ENCODE peak calls at places on chromosomes 11 and 22, in ten cellular contexts. U is kidney epithelial cell, W is AG10803, N is neural progenitor cell, K is MM.1S, V is epithelial cell of esophagus, A is tibial artery, L is GM06990, C is bronchial epithelial cell, B is endothelial cell. P is an unnamed sample.

GRCh38 chr11:113458189-113458588 is 17.0 kb downstream of the DRD2 start:
- DNase-seq in U (no peak), W (no peak), N (no peak), K (no peak), V (no peak), A (no peak), L (no peak), C (no peak), B (no peak), P (no peak)

GRCh38 chr11:19018901-19019300 is 41.6 kb downstream of the MRGPRX2 start:
- DNase-seq in U (no peak), W (no peak), N (peak; percentile 68), K (peak; percentile 43), V (peak; percentile 61), A (no peak), L (no peak), C (peak; percentile 33), B (peak; percentile 39), P (no peak)

GRCh38 chr11:31641477-31642062 is 132.0 kb downstream of the ELP4 start:
- DNase-seq in U (no peak), W (peak; percentile 33), N (peak; percentile 74), K (no peak), V (peak; percentile 68), A (no peak), L (no peak), C (peak; percentile 48), B (peak; percentile 53), P (no peak)

GRCh38 chr11:117825538-117826359 is 1.2 kb upstream of the FXYD2 start:
- DNase-seq in U (no peak), W (no peak), N (no peak), K (no peak), V (no peak), A (peak; percentile 55), L (no peak), C (no peak), B (no peak), P (no peak)

GRCh38 chr11:28289444-28289843 is 181.3 kb downstream of the METTL15 start:
- DNase-seq in U (no peak), W (no peak), N (peak; percentile 4), K (no peak), V (no peak), A (no peak), L (no peak), C (no peak), B (no peak), P (no peak)

GRCh38 chr11:23555085-23555484 is 694.8 kb upstream of the CCDC179 start:
- DNase-seq in U (no peak), W (peak; percentile 11), N (no peak), K (no peak), V (no peak), A (no peak), L (no peak), C (peak; percentile 21), B (no peak), P (no peak)

GRCh38 chr11:119056397-119056999 is 507 bp downstream of the HYOU1 start:
- DNase-seq in U (no peak), W (peak; percentile 5), N (peak; percentile 61), K (peak; percentile 80), V (peak; percentile 64), A (no peak), L (peak; percentile 62), C (peak; percentile 47), B (peak; percentile 44), P (no peak)

GRCh38 chr11:35935390-35935789 is 8.5 kb upstream of the LDLRAD3 start:
- DNase-seq in U (no peak), W (no peak), N (no peak), K (no peak), V (no peak), A (no peak), L (no peak), C (no peak), B (no peak), P (no peak)

GRCh38 chr11:63639195-63639832 is 25.1 kb upstream of the PLAAT3 start:
- DNase-seq in U (no peak), W (peak; percentile 64), N (no peak), K (peak; percentile 44), V (no peak), A (no peak), L (no peak), C (peak; percentile 28), B (no peak), P (no peak)
- TF ChIP-seq CTCF in U (peak; percentile 7), W (peak; percentile 52), N (peak; percentile 56), K (peak; percentile 50), V (peak; percentile 12), A (peak; percentile 42), L (peak; percentile 18), C (peak; percentile 17), B (peak; percentile 79), P (peak; percentile 30)

GRCh38 chr22:23142546-23143105 is 836 bp upstream of the RSPH14 start:
- DNase-seq in U (no peak), W (no peak), N (no peak), K (no peak), V (no peak), A (no peak), L (no peak), C (no peak), B (no peak), P (no peak)

GRCh38 chr22:23140385-23140784 is 1.4 kb downstream of the RSPH14 start:
- DNase-seq in U (no peak), W (no peak), N (no peak), K (peak; percentile 32), V (no peak), A (no peak), L (no peak), C (no peak), B (no peak), P (no peak)

GRCh38 chr22:23137468-23137867 is 4.3 kb downstream of the RSPH14 start:
- DNase-seq in U (no peak), W (no peak), N (no peak), K (no peak), V (no peak), A (no peak), L (no peak), C (no peak), B (no peak), P (no peak)

GRCh38 chr22:23137905-23138520 is 3.8 kb downstream of the RSPH14 start:
- DNase-seq in U (no peak), W (no peak), N (no peak), K (peak; percentile 94), V (peak; percentile 47), A (no peak), L (peak; percentile 64), C (peak; percentile 43), B (no peak), P (no peak)

DNA sequence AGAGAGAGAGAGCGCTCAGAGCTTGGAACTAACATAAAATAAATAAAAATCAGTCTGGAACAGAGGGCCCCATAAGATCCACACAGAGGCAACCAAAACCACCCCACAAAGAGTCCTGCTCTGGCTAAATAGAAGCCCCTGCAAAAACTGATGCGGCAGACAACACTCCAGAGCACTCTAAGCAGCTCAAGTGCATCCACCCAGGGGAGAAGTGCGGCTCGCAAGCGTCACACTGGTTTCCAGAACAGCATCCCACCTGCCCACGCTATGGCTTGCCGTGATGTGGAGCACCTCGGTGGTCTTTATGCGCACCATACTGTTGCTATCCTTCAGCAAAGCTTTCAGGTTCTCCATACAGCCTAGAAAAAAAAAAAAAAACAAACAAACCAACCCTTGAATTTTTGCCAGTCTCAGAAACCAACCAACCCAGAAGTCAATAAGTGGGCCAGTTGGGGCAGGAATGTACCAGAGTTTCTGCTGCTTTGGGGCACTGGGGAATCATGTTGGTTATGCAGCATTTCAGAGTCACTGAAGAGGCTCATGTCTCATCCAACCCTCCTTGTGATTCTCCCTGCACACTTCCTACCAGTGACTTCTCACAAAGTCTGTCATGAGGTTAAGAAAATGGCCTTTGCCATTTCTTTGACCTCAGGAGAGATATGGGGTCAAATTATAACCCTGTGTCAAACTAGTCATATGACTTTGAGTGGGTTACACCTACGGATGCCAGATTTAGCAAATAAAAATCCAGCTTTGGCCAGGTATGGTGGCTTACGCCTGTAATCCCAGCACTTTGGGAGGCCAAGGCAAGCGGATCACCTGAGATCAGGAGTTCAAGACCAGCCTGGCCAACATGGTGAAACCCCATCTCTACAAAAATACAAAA is 3.0 kb downstream of the RSPH14 start:
- DNase-seq in U (no peak), W (no peak), N (no peak), K (no peak), V (peak; percentile 76), A (no peak), L (no peak), C (peak; percentile 71), B (no peak), P (no peak)
- TF ChIP-seq CTCF in U (no peak), W (no peak), N (no peak), K (no peak), V (no peak), A (no peak), L (no peak), C (no peak), B (no peak), P (no peak)

DNA sequence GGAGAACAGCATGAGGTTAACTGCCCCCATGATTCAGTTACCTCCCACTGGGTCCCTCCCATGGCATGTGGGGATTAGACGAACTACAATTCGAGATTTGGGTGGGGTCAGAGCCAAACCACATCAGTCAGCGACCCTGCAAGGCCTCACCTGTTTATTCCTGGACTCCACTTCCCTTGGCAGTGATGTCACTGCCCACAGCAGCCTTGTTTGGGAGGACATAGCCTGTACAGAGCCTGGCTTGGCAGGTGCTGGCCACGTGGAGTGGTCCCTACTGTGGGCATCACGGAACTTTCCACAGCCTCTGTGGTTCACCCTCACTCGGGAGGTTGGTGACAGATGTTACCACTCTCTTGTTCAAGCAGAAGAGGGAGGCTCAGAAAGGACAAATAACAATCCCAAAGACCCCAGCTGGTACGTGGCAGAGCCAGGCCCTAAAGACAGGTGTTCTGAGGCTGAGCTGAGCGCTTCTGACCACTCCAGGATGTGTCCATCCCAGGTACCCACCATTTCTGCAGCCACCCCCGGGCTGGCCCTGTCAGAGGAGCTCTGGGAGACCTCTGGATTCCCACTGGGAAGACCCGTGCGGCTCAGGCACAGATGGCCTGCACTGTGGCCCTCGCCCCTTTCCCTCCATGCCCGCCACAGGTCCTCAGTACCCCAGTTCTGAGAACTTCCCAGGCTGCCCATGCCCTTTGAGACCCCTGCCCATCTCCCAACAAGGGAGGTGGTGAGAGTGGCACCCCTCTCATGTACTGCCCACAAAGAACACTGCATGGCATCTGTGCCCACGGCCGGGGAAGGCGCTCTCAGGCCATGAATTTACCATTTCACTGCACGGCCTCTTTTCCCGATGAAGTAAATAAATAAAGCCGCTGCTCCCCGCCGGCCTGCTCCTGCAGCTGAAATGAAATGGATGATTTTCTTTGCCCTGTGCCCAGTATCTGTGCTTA is 605.8 kb downstream of the TBC1D22A start:
- DNase-seq in U (no peak), W (no peak), N (no peak), K (no peak), V (no peak), A (no peak), L (no peak), C (no peak), B (no peak), P (no peak)
- TF ChIP-seq CTCF in U (no peak), W (no peak), N (no peak), K (no peak), V (no peak), A (no peak), L (no peak), C (no peak), B (no peak), P (no peak)

DNA sequence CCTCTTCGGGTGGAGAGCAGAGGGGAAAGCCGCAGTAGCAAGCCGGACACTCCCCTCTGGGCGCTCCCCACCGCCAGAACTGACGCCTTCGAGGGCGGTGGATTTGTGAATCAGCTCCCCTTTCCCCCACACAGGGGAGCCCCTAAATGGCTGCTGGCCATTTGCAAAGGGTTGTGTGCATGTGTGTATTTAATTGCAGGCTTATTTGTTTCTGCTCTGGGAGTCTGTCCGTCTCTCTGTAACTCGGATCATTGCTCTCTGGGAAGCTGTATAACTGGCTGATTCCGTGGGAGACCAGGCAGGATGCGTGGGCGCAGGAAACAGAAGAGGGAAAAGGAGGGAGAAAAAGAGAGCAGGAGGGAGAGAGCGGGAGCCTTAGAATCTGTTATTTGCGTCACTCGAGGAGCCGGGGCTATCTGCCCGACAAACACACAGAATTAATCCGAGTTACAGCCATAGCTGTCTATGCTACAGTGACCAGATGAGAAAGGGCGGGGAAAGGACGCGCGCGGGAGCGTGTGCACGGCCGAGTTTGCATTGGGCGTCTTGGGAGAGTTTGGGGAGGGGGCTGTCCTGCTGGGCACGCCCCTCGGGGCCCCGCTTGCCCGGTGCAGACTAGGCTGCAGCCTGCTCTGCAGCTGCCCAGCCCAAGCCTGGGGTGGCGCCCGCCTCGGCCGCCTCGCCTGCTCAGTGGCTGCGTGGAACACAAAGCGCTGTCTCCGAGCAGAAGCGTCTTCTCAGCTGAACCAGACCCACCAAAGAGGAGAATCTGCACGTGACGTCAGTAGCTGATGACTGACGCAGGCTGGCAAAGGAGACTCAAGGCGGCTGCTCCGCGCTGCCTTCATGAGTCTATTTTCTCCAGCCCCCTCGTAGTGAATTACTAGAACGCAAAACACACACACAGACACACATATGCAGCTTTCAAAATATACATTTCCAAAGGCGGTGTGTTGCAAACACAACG is 105.3 kb upstream of the HSD17B12 start:
- DNase-seq in U (no peak), W (peak; percentile 51), N (peak; percentile 87), K (no peak), V (peak; percentile 26), A (no peak), L (no peak), C (no peak), B (no peak), P (no peak)
- TF ChIP-seq CTCF in U (no peak), W (no peak), N (peak; percentile 14), K (no peak), V (no peak), A (no peak), L (no peak), C (no peak), B (no peak), P (no peak)